ENCODE peak calls at places on chromosomes 11 and 22, in five cellular contexts. L is fibroblast of villous mesenchyme, H is transverse colon, B is GM13977, U is type B pancreatic cell. K is an unnamed sample.

GRCh38 chr11:66933508-66933907 is 24.7 kb downstream of the PC start:
- DNase-seq in L (no peak), H (no peak), U (no peak), B (no peak), K (no peak)

GRCh38 chr11:33323421-33323820 is 66.2 kb downstream of the HIPK3 start:
- DNase-seq in L (no peak), B (no peak), U (no peak), H (no peak), K (no peak)

GRCh38 chr11:96016978-96017502 is 93.1 kb upstream of the MTMR2 start:
- DNase-seq in B (no peak), H (no peak), U (no peak), L (no peak), K (no peak)

GRCh38 chr11:103529217-103529684 is 420.0 kb downstream of the DYNC2H1 start:
- DNase-seq in H (no peak), B (no peak), U (no peak), L (peak; percentile 59), K (no peak)

GRCh38 chr22:24379536-24379935 is 47.9 kb upstream of the ADORA2A start:
- DNase-seq in B (no peak), L (no peak), H (no peak), U (no peak), K (no peak)

GRCh38 chr11:72238040-72238450 is 5.9 kb downstream of the PHOX2A start:
- DNase-seq in U (peak; percentile 75), B (peak; percentile 89), L (peak; percentile 62), H (peak; percentile 69), K (no peak)

GRCh38 chr11:62687508-62688396 is 1.6 kb downstream of the LRRN4CL start:
- DNase-seq in U (no peak), L (no peak), H (no peak), B (no peak), K (no peak)

GRCh38 chr22:48188211-48188845 is 1425.9 kb downstream of the TBC1D22A start:
- DNase-seq in B (no peak), H (no peak), L (no peak), U (no peak), K (no peak)

GRCh38 chr11:130070109-130070828 is 575 bp downstream of the APLP2 start:
- DNase-seq in U (peak; percentile 73), B (peak; percentile 74), H (peak; percentile 52), L (peak; percentile 26), K (peak; percentile 59)

GRCh38 chr22:24592144-24592845 is 578 bp downstream of the LRRC75B start:
- DNase-seq in H (peak; percentile 38), B (no peak), U (no peak), L (peak; percentile 18), K (peak; percentile 39)

GRCh38 chr11:113690619-113691569 is 15.2 kb downstream of the TMPRSS5 start:
- DNase-seq in H (peak; percentile 80), L (peak; percentile 70), U (no peak), B (peak; percentile 49), K (no peak)

GRCh38 chr22:38881464-38881871 is 9.5 kb upstream of the CBX6 start:
- DNase-seq in L (peak; percentile 84), H (peak; percentile 54), B (no peak), U (no peak), K (no peak)

GRCh38 chr22:36221799-36222751 is 17.3 kb downstream of the APOL2 start:
- DNase-seq in H (peak; percentile 59), L (no peak), U (no peak), B (peak; percentile 44), K (no peak)

GRCh38 chr11:125922156-125922555 is 17.8 kb downstream of the DDX25 start:
- DNase-seq in H (no peak), B (no peak), U (no peak), L (no peak), K (no peak)

GRCh38 chr11:23078289-23078971 is 218.2 kb upstream of the CCDC179 start:
- DNase-seq in U (no peak), B (no peak), H (no peak), L (peak; percentile 26), K (no peak)

GRCh38 chr22:28670691-28671261 is 8.9 kb downstream of the TTC28 start:
- DNase-seq in B (no peak), H (no peak), U (no peak), L (no peak), K (no peak)

GRCh38 chr11:71442123-71442522 is 6.1 kb downstream of the DHCR7 start:
- DNase-seq in L (no peak), U (no peak), H (no peak), B (no peak), K (no peak)

GRCh38 chr11:71298016-71298550 is 45.7 kb upstream of the SHANK2 start:
- DNase-seq in L (no peak), U (peak; percentile 58), B (no peak), H (no peak), K (no peak)

GRCh38 chr22:30422481-30423295 is 2.9 kb upstream of the MTFP1 start:
- DNase-seq in U (no peak), H (peak; percentile 78), B (no peak), L (peak; percentile 87), K (no peak)

GRCh38 chr11:117814766-117815261 is 9.7 kb downstream of the FXYD2 start:
- DNase-seq in H (peak; percentile 94), U (no peak), L (no peak), B (peak; percentile 65), K (peak; percentile 87)

GRCh38 chr22:20312396-20313191 is 7.3 kb downstream of the DGCR6L start:
- DNase-seq in U (peak; percentile 53), B (no peak), H (peak; percentile 4), L (no peak), K (no peak)

GRCh38 chr22:38191746-38192474 is 9.9 kb upstream of the MAFF start:
- DNase-seq in H (no peak), U (no peak), L (no peak), B (no peak), K (no peak)

GRCh38 chr11:78397398-78397797 is 20.2 kb downstream of the GAB2 start:
- DNase-seq in U (no peak), H (no peak), B (peak; percentile 18), L (peak; percentile 64), K (peak; percentile 31)

GRCh38 chr11:90476442-90477007 is 253.7 kb upstream of the CHORDC1 start:
- DNase-seq in U (no peak), H (no peak), L (peak; percentile 11), B (peak; percentile 16), K (peak; percentile 10)

GRCh38 chr22:19819209-19819910 is 35.3 kb downstream of the GNB1L start:
- DNase-seq in L (no peak), H (no peak), B (no peak), U (no peak), K (no peak)

GRCh38 chr22:25380141-25380747 is 160.8 kb downstream of the CRYBB2 start:
- DNase-seq in U (no peak), L (no peak), B (no peak), H (peak; percentile 56), K (no peak)

GRCh38 chr11:130118636-130119387 is 40.8 kb upstream of the ST14 start:
- DNase-seq in B (peak; percentile 37), U (no peak), L (no peak), H (no peak), K (peak; percentile 43)

GRCh38 chr11:65066805-65067291 is 8.5 kb upstream of the NAALADL1 start:
- DNase-seq in H (no peak), L (no peak), B (no peak), U (no peak), K (no peak)

GRCh38 chr11:121112498-121113455 is 11.7 kb downstream of the TECTA start:
- DNase-seq in H (peak; percentile 49), B (peak; percentile 73), L (peak; percentile 67), U (no peak), K (peak; percentile 9)

GRCh38 chr11:65719887-65720236 is 736 bp downstream of the RNASEH2C start:
- DNase-seq in L (peak; percentile 37), H (no peak), U (no peak), B (no peak), K (no peak)

GRCh38 chr11:75795276-75796090 is 19.5 kb upstream of the UVRAG start:
- DNase-seq in H (no peak), L (no peak), U (no peak), B (no peak), K (no peak)

GRCh38 chr22:20956258-20957117 is 10.6 kb upstream of the AIFM3 start:
- DNase-seq in H (peak; percentile 87), L (no peak), B (peak; percentile 23), U (no peak), K (no peak)

GRCh38 chr11:64848779-64849599 is 4.5 kb upstream of the CDC42BPG start:
- DNase-seq in L (no peak), U (no peak), B (no peak), H (peak; percentile 89), K (no peak)

GRCh38 chr11:20243974-20244373 is 83.7 kb upstream of the DBX1 start:
- DNase-seq in H (no peak), L (no peak), B (no peak), U (no peak), K (no peak)
- TF ChIP-seq CTCF in H (peak; percentile 4), L (peak; percentile 30), B (peak; percentile 41), U (peak; percentile 63), K (peak; percentile 43)

GRCh38 chr11:2088746-2089535 is 50.2 kb downstream of the IGF2 start:
- DNase-seq in H (no peak), B (no peak), L (no peak), U (peak; percentile 58), K (no peak)
- TF ChIP-seq CTCF in H (no peak), B (no peak), L (no peak), U (peak; percentile 48), K (no peak)

GRCh38 chr11:68459886-68460740 is 439 bp upstream of the PPP6R3 start:
- DNase-seq in L (peak; percentile 100), U (peak; percentile 97), B (peak; percentile 99), H (peak; percentile 96), K (peak; percentile 95)

GRCh38 chr11:68457898-68458249 is 2.7 kb upstream of the PPP6R3 start:
- DNase-seq in L (no peak), B (no peak), U (no peak), H (peak; percentile 55), K (no peak)

GRCh38 chr11:68463714-68464113 is 3.2 kb downstream of the PPP6R3 start:
- DNase-seq in L (no peak), H (no peak), B (no peak), U (no peak), K (no peak)

GRCh38 chr11:68461284-68461861 is 821 bp downstream of the PPP6R3 start:
- DNase-seq in L (peak; percentile 57), H (no peak), B (no peak), U (no peak), K (no peak)

GRCh38 chr11:68460741-68461283 is at the start of gene PPP6R3:
- DNase-seq in L (no peak), H (no peak), B (no peak), U (no peak), K (no peak)
- TF ChIP-seq CTCF in L (no peak), H (no peak), B (no peak), U (no peak), K (no peak)

GRCh38 chr11:86861810-86862209 is 61.5 kb downstream of the PRSS23 start:
- DNase-seq in U (no peak), L (no peak), B (no peak), H (no peak), K (no peak)
- TF ChIP-seq CTCF in U (no peak), L (peak; percentile 12), B (no peak), H (no peak), K (no peak)

K was measured in GM06990.